ENCODE peak calls at places on chromosomes 13 and 19, in seven cellular contexts. M, E, I, F, L, B and R are unnamed samples.

GRCh38 chr19:47660435-47660832 is 51.5 kb downstream of the BICRA start:
- DNase-seq in E (no peak), L (no peak), M (no peak), F (no peak), I (no peak), B (no peak), R (no peak)

GRCh38 chr19:38469151-38469550 is 35.7 kb downstream of the RYR1 start:
- DNase-seq in M (no peak), B (no peak), E (no peak), F (no peak), I (no peak), L (no peak), R (no peak)

GRCh38 chr19:29748996-29749395 is 33.9 kb upstream of the C19orf12 start:
- DNase-seq in M (no peak), L (no peak), F (no peak), B (no peak), E (no peak), I (no peak), R (no peak)

GRCh38 chr19:19865750-19866598 is at the start of gene ZNF253:
- DNase-seq in B (peak), M (peak), E (peak), F (peak), I (peak), L (peak), R (peak)

GRCh38 chr13:26442541-26442940 is 114.9 kb upstream of the WASF3 start:
- DNase-seq in F (peak), B (no peak), E (no peak), I (peak), L (no peak), M (no peak), R (no peak)

GRCh38 chr13:34085199-34085598 is 267.2 kb downstream of the RFC3 start:
- DNase-seq in F (no peak), E (no peak), I (no peak), L (no peak), M (no peak), B (no peak), R (no peak)

GRCh38 chr13:113209880-113210421 is 538 bp downstream of the CUL4A start:
- DNase-seq in B (peak), L (no peak), M (peak), E (peak), I (no peak), F (peak), R (peak)

GRCh38 chr13:101514695-101515275 is 62.3 kb downstream of the ITGBL1 start:
- DNase-seq in E (no peak), M (no peak), B (peak), I (no peak), F (peak), L (no peak), R (peak)

GRCh38 chr19:2774083-2774679 is 8.9 kb downstream of the SGTA start:
- DNase-seq in F (no peak), I (no peak), L (no peak), E (no peak), B (no peak), M (no peak), R (no peak)

GRCh38 chr19:789473-790052 is 7.7 kb upstream of the PTBP1 start:
- DNase-seq in B (no peak), I (no peak), M (no peak), E (no peak), F (no peak), L (no peak), R (no peak)

GRCh38 chr13:91166714-91167511 is 180.6 kb upstream of the MIR17HG start:
- DNase-seq in E (no peak), B (no peak), I (no peak), M (no peak), L (no peak), F (no peak), R (no peak)